ENCODE peak calls at places on chromosomes 11 and 22, in five cellular contexts. G is astrocyte of the cerebellum, A is NCI-H446, S is skeletal muscle cell, F is neuronal stem cell. L is an unnamed sample.

GRCh38 chr11:79902493-79902892 is 461.7 kb upstream of the TENM4 start:
- DNase-seq in G (no peak), A (no peak), S (peak), F (no peak), L (peak)

GRCh38 chr11:34586655-34587281 is 34.1 kb upstream of the EHF start:
- DNase-seq in G (no peak), A (no peak), F (no peak), S (no peak), L (no peak)

GRCh38 chr11:14073821-14074529 is 111.5 kb downstream of the SPON1 start:
- DNase-seq in S (peak), F (no peak), G (no peak), A (no peak), L (no peak)

GRCh38 chr11:31871310-31872073 is 60.4 kb upstream of the PAX6 start:
- DNase-seq in F (no peak), G (no peak), S (no peak), A (no peak), L (no peak)

GRCh38 chr11:131909426-131910200 is 539.2 kb downstream of the NTM start:
- DNase-seq in S (no peak), F (no peak), A (no peak), G (no peak), L (no peak)

GRCh38 chr11:111185259-111185658 is 60.3 kb upstream of the POU2AF2 start:
- DNase-seq in G (no peak), A (no peak), F (no peak), S (peak), L (peak)

GRCh38 chr11:7533199-7534029 is 19.6 kb downstream of the PPFIBP2 start:
- DNase-seq in S (no peak), A (no peak), G (no peak), F (no peak), L (no peak)

GRCh38 chr11:72333657-72334056 is 89.7 kb upstream of the PHOX2A start:
- DNase-seq in S (no peak), A (no peak), F (peak), G (no peak), L (no peak)

GRCh38 chr11:106156290-106156937 is 79.0 kb downstream of the AASDHPPT start:
- DNase-seq in A (peak), G (peak), F (peak), S (peak), L (peak)

GRCh38 chr11:83364500-83365059 is 78.4 kb upstream of the CCDC90B start:
- DNase-seq in S (no peak), G (no peak), A (no peak), F (no peak), L (no peak)

GRCh38 chr11:3942160-3942955 is 86.9 kb downstream of the STIM1 start:
- DNase-seq in S (no peak), A (no peak), F (no peak), G (no peak), L (no peak)

GRCh38 chr11:70331901-70332300 is 61.4 kb downstream of the PPFIA1 start:
- DNase-seq in F (no peak), G (no peak), S (no peak), A (no peak), L (no peak)

GRCh38 chr11:17780668-17781067 is 46.1 kb downstream of the KCNC1 start:
- DNase-seq in F (no peak), A (no peak), G (no peak), S (no peak), L (no peak)

GRCh38 chr11:133636686-133637085 is 104.4 kb upstream of the OPCML start:
- DNase-seq in F (no peak), A (no peak), G (no peak), S (no peak), L (no peak)

GRCh38 chr11:12284321-12285050 is 92.9 kb upstream of the PARVA start:
- DNase-seq in F (no peak), A (no peak), G (peak), S (no peak), L (no peak)

GRCh38 chr22:36311386-36312085 is 58.6 kb downstream of the APOL1 start:
- DNase-seq in G (no peak), F (no peak), A (no peak), S (no peak), L (no peak)